ENCODE peak calls at places on chromosomes 4 and X, in five cellular contexts. One of them, this sample, is unnamed. For H3K4me1, the result is how much of the 10 kb centered on the place peaks cover.

GRCh38 chr4:87117051-87117729 is 103.2 kb downstream of the KLHL8 start:
- ATAC-seq in upper lobe of left lung: no peak
- ATAC-seq in A549: no peak
- ATAC-seq in K562: no peak
- ATAC-seq in HepG2: peak
- ATAC-seq in this sample: no peak

GRCh38 chr4:2450394-2451035 is 18.4 kb upstream of the RNF4 start:
- ATAC-seq in upper lobe of left lung: no peak
- ATAC-seq in K562: no peak
- ATAC-seq in A549: no peak
- ATAC-seq in HepG2: peak
- ATAC-seq in this sample: no peak

GRCh38 chr4:6263541-6264540 is 5.8 kb upstream of the WFS1 start:
- ATAC-seq in HepG2: peak
- ATAC-seq in K562: peak
- ATAC-seq in A549: no peak
- ATAC-seq in upper lobe of left lung: no peak
- ATAC-seq in this sample: peak

GRCh38 chr4:41652971-41653370 is 95.6 kb downstream of the PHOX2B start:
- ATAC-seq in K562: no peak
- ATAC-seq in upper lobe of left lung: no peak
- ATAC-seq in HepG2: no peak
- ATAC-seq in A549: no peak
- ATAC-seq in this sample: no peak

GRCh38 chr4:130336585-130337217 is 1240.7 kb downstream of the C4orf33 start:
- ATAC-seq in K562: no peak
- ATAC-seq in HepG2: peak
- ATAC-seq in A549: no peak
- ATAC-seq in upper lobe of left lung: peak
- ATAC-seq in this sample: no peak

GRCh38 chr4:76178296-76178695 is 30.1 kb upstream of the NUP54 start:
- ATAC-seq in A549: no peak
- ATAC-seq in K562: no peak
- ATAC-seq in upper lobe of left lung: no peak
- ATAC-seq in HepG2: no peak
- ATAC-seq in this sample: no peak

GRCh38 chr4:48450740-48451139 is 32.4 kb upstream of the SLC10A4 start:
- ATAC-seq in A549: no peak
- ATAC-seq in HepG2: no peak
- ATAC-seq in upper lobe of left lung: no peak
- ATAC-seq in K562: no peak
- ATAC-seq in this sample: no peak

GRCh38 chr4:76536381-76536689 is 101.3 kb downstream of the SHROOM3 start:
- ATAC-seq in HepG2: no peak
- ATAC-seq in A549: no peak
- ATAC-seq in upper lobe of left lung: no peak
- ATAC-seq in K562: no peak
- ATAC-seq in this sample: no peak

GRCh38 chr4:143700420-143701352 is at the start of gene FREM3:
- ATAC-seq in K562: peak
- ATAC-seq in A549: peak
- ATAC-seq in HepG2: peak
- ATAC-seq in upper lobe of left lung: peak
- ATAC-seq in this sample: no peak

GRCh38 chr4:5812506-5813229 is 80.2 kb downstream of the CRMP1 start:
- ATAC-seq in K562: peak
- ATAC-seq in A549: peak
- ATAC-seq in HepG2: peak
- ATAC-seq in upper lobe of left lung: peak
- ATAC-seq in this sample: peak

GRCh38 chr4:168388890-168389289 is 70.3 kb upstream of the DDX60 start:
- ATAC-seq in A549: no peak
- ATAC-seq in HepG2: no peak
- ATAC-seq in K562: no peak
- ATAC-seq in upper lobe of left lung: no peak
- ATAC-seq in this sample: no peak

GRCh38 chr4:36206586-36206985 is 37.7 kb downstream of the ARAP2 start:
- ATAC-seq in A549: no peak
- ATAC-seq in K562: no peak
- ATAC-seq in upper lobe of left lung: no peak
- ATAC-seq in HepG2: no peak
- ATAC-seq in this sample: no peak

GRCh38 chr4:94613248-94613647 is 144.5 kb upstream of the BMPR1B start:
- ATAC-seq in K562: no peak
- ATAC-seq in upper lobe of left lung: no peak
- ATAC-seq in HepG2: no peak
- ATAC-seq in A549: no peak
- ATAC-seq in this sample: no peak

GRCh38 chr4:112522389-112522788 is 6.4 kb upstream of the NEUROG2 start:
- ATAC-seq in upper lobe of left lung: no peak
- ATAC-seq in HepG2: no peak
- ATAC-seq in K562: no peak
- ATAC-seq in A549: no peak
- ATAC-seq in this sample: no peak

GRCh38 chr4:163895369-163896005 is 401.0 kb downstream of the TMA16 start:
- ATAC-seq in HepG2: no peak
- ATAC-seq in A549: no peak
- ATAC-seq in K562: no peak
- ATAC-seq in upper lobe of left lung: no peak
- ATAC-seq in this sample: no peak

GRCh38 chr4:184801781-184802180 is 24.0 kb downstream of the ACSL1 start:
- ATAC-seq in upper lobe of left lung: no peak
- ATAC-seq in K562: no peak
- ATAC-seq in A549: no peak
- ATAC-seq in HepG2: no peak
- ATAC-seq in this sample: no peak
- H3K4me1 ChIP-seq in upper lobe of left lung: under half
- H3K4me1 ChIP-seq in K562: under half
- H3K4me1 ChIP-seq in A549: under half
- H3K4me1 ChIP-seq in HepG2: under half
- H3K4me1 ChIP-seq in this sample: under half

GRCh38 chr4:89753601-89754066 is 83.3 kb downstream of the SNCA start:
- ATAC-seq in A549: peak
- ATAC-seq in HepG2: no peak
- ATAC-seq in upper lobe of left lung: peak
- ATAC-seq in K562: no peak
- ATAC-seq in this sample: peak
- TF ChIP-seq EP300 in A549: no peak
- TF ChIP-seq EP300 in HepG2: no peak
- TF ChIP-seq EP300 in upper lobe of left lung: no peak
- TF ChIP-seq EP300 in K562: no peak
- TF ChIP-seq EP300 in this sample: no peak

GRCh38 chrX:10098235-10098819 is 58.4 kb upstream of the CLCN4 start:
- ATAC-seq in upper lobe of left lung: peak
- ATAC-seq in A549: no peak
- ATAC-seq in HepG2: no peak
- ATAC-seq in K562: no peak
- ATAC-seq in this sample: no peak
- H3K4me1 ChIP-seq in upper lobe of left lung: under half
- H3K4me1 ChIP-seq in A549: under half
- H3K4me1 ChIP-seq in HepG2: under half
- H3K4me1 ChIP-seq in K562: under half
- H3K4me1 ChIP-seq in this sample: under half

DNA sequence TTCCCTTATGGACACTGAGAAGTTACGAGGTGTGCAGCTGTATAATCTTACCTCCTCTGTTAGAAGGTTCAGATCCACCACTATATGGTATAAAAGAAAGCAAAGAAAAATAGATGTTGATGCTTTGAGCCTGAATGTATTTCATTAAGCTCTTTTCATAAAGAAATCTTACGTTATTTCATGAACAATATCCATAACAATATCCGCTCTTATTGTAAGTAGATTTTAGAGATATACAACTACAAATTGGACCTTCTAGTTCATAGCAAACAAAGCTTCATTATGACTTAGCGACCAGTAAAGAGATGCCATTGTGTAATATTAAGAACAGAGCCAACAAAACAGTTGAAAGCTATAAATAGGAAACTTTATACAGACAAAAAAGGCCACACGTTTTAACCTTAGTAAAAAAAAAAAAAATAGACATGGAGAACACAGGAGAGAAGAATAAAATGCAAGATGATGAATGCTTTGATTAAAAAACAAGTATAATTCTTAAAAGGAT is 203.6 kb downstream of the PDGFC start:
- ATAC-seq in K562: no peak
- ATAC-seq in upper lobe of left lung: no peak
- ATAC-seq in A549: no peak
- ATAC-seq in HepG2: no peak
- ATAC-seq in this sample: no peak
- TF ChIP-seq EP300 in K562: no peak
- TF ChIP-seq EP300 in upper lobe of left lung: no peak
- TF ChIP-seq EP300 in A549: no peak
- TF ChIP-seq EP300 in HepG2: no peak
- TF ChIP-seq EP300 in this sample: no peak

DNA sequence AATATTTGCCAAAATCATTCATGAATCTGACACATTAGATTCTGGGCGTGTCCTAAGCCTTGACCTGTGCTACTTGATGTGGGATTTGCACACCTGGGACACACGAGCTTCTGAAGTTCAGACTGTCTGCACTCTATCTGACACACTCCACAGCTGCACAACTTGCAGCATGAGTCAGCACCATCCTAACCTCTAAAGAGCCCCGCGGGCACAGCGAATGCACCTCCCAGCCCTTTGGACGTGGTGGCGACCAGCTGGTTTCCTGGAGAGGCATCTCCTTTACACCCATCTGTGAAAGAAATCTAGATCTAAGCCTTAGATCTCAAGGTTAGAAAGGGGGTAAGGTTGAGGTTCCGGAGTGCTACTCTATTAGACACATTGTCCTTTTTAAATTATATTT is 69.2 kb downstream of the SORBS2 start:
- ATAC-seq in A549: no peak
- ATAC-seq in HepG2: no peak
- ATAC-seq in upper lobe of left lung: no peak
- ATAC-seq in K562: peak
- ATAC-seq in this sample: no peak
- H3K4me1 ChIP-seq in A549: under half
- H3K4me1 ChIP-seq in HepG2: half or more
- H3K4me1 ChIP-seq in upper lobe of left lung: under half
- H3K4me1 ChIP-seq in K562: under half
- H3K4me1 ChIP-seq in this sample: under half

GRCh38 chr4:151798678-151799416 is 38.0 kb upstream of the GATB start:
- ATAC-seq in A549: no peak
- ATAC-seq in upper lobe of left lung: no peak
- ATAC-seq in HepG2: no peak
- ATAC-seq in K562: no peak
- ATAC-seq in this sample: no peak
- TF ChIP-seq EP300 in A549: no peak
- TF ChIP-seq EP300 in upper lobe of left lung: no peak
- TF ChIP-seq EP300 in HepG2: no peak
- TF ChIP-seq EP300 in K562: no peak
- TF ChIP-seq EP300 in this sample: no peak

GRCh38 chr4:110289601-110290100 is 91.2 kb upstream of the ELOVL6 start:
- ATAC-seq in HepG2: no peak
- ATAC-seq in A549: no peak
- ATAC-seq in K562: no peak
- ATAC-seq in upper lobe of left lung: no peak
- ATAC-seq in this sample: no peak

GRCh38 chr4:110290511-110290910 is 92.1 kb upstream of the ELOVL6 start:
- ATAC-seq in upper lobe of left lung: no peak
- ATAC-seq in K562: no peak
- ATAC-seq in A549: no peak
- ATAC-seq in HepG2: no peak
- ATAC-seq in this sample: no peak

GRCh38 chr4:110287130-110287529 is 88.7 kb upstream of the ELOVL6 start:
- ATAC-seq in HepG2: no peak
- ATAC-seq in upper lobe of left lung: no peak
- ATAC-seq in A549: no peak
- ATAC-seq in K562: peak
- ATAC-seq in this sample: no peak
- H3K4me1 ChIP-seq in HepG2: under half
- H3K4me1 ChIP-seq in upper lobe of left lung: under half
- H3K4me1 ChIP-seq in A549: under half
- H3K4me1 ChIP-seq in K562: under half
- H3K4me1 ChIP-seq in this sample: under half

DNA sequence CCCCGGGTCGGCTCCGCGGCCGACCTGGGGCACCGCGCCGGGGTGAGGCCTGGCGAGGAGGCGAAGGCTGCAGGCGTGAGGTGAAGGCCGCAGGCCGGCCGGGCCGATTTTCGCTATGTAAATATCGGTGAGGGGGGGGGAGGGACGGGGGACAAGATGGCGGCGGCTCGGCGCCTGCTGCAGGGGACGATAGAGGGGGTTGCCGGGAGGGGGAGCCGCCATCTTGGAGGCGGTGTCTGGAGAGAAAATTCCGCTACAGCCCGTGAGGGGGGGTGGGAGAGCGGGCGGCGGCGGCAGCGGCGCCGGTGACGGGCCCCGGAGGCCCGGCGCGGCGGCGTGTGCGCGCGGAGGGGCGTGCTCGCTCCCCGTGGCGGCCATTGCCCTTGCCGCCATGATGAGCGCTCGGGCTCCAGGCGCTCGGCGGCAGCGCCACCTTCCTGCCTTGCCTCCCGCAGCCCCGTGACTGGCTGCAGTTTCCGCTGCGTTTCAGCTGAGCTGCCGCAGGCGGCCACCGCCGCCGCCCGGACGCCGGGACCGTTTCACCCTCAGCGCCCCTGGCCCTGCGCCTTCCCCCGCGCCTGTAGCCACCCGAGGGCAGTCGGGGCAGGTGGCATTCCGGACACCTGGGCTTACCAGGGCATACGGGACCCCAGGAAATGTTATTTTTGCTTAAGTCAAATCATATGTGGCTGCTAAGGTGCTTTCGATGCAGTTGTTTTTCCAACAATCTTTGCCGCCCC is 692 bp downstream of the ZFX start:
- ATAC-seq in upper lobe of left lung: peak
- ATAC-seq in HepG2: peak
- ATAC-seq in K562: peak
- ATAC-seq in A549: peak
- ATAC-seq in this sample: peak
- TF ChIP-seq EP300 in upper lobe of left lung: no peak
- TF ChIP-seq EP300 in HepG2: no peak
- TF ChIP-seq EP300 in K562: no peak
- TF ChIP-seq EP300 in A549: no peak
- TF ChIP-seq EP300 in this sample: no peak

This sample was measured in gastroesophageal sphincter.